ENCODE peak calls at places on chromosome 22, in five cellular contexts. E is NCI-H1694 treated with DMSO at 0.1 percent for 48 hours; V is germinal center; P is AG10803; Y is activated CD8-positive, alpha-beta memory T cell treated with anti-CD3 and anti-CD28 coated beads for 1 hour. I is an unnamed sample.

GRCh38 chr22:24165673-24166072 is 15.6 kb upstream of the SUSD2 start:
- DNase-seq in Y (no peak), V (no peak), E (no peak), P (no peak), I (no peak)

GRCh38 chr22:36505998-36506635 is 723 bp downstream of the FOXRED2 start:
- DNase-seq in P (no peak), V (no peak), Y (no peak), E (no peak), I (no peak)

GRCh38 chr22:21942407-21942895 is 10.2 kb downstream of the PPM1F start:
- DNase-seq in P (peak), Y (no peak), V (no peak), E (no peak), I (no peak)

GRCh38 chr22:44917372-44918165 is 92.2 kb downstream of the PHF21B start:
- DNase-seq in P (no peak), V (no peak), E (no peak), Y (no peak), I (no peak)

GRCh38 chr22:31572939-31573338 is 76.6 kb downstream of the SFI1 start:
- DNase-seq in E (no peak), V (no peak), Y (no peak), P (no peak), I (no peak)

GRCh38 chr22:41127447-41127846 is 35.1 kb downstream of the EP300 start:
- DNase-seq in Y (no peak), E (no peak), P (no peak), V (no peak), I (no peak)

GRCh38 chr22:20563464-20563906 is 56.1 kb downstream of the MED15 start:
- DNase-seq in Y (no peak), V (no peak), P (no peak), E (no peak), I (no peak)

GRCh38 chr22:23818541-23818940 is 20.3 kb downstream of the DERL3 start:
- DNase-seq in E (no peak), Y (no peak), V (no peak), P (no peak), I (no peak)

GRCh38 chr22:35835998-35836691 is 118.5 kb downstream of the APOL5 start:
- DNase-seq in V (no peak), E (peak), P (peak), Y (no peak), I (peak)

GRCh38 chr22:50459443-50460140 is 15.2 kb downstream of the SBF1 start:
- DNase-seq in Y (no peak), P (no peak), E (no peak), V (no peak), I (no peak)